ENCODE peak calls at places on chromosomes 16 and 17, in eight cellular contexts. K is HL-60; T is lung; G is astrocyte of the cerebellum; U is T-helper 2 cell; W is neuronal stem cell; M is activated naive CD4-positive, alpha-beta T cell treated with Interleukin-2 at 50 U/mL for 16 hours; S is SK-N-MC. V is an unnamed sample.

GRCh38 chr17:69597898-69598692 is 183.6 kb downstream of the MAP2K6 start:
- DNase-seq in K (no peak), T (no peak), G (no peak), U (no peak), W (no peak), M (no peak), S (no peak), V (no peak)

GRCh38 chr16:54040975-54041374 is 245.6 kb downstream of the IRX3 start:
- DNase-seq in K (no peak), T (no peak), G (no peak), U (no peak), W (no peak), M (no peak), S (no peak), V (no peak)

GRCh38 chr17:57524790-57525543 is 220.1 kb downstream of the CCDC182 start:
- DNase-seq in K (no peak), T (no peak), G (no peak), U (no peak), W (no peak), M (no peak), S (no peak), V (no peak)

GRCh38 chr16:24883714-24884151 is 38.0 kb downstream of the SLC5A11 start:
- DNase-seq in K (no peak), T (no peak), G (no peak), U (no peak), W (no peak), M (no peak), S (no peak), V (no peak)

GRCh38 chr16:7268182-7268581 is 64.5 kb upstream of the RBFOX1 start:
- DNase-seq in K (no peak), T (no peak), G (no peak), U (no peak), W (peak), M (no peak), S (no peak), V (no peak)

GRCh38 chr17:31593806-31594205 is 202.3 kb downstream of the RAB11FIP4 start:
- DNase-seq in K (no peak), T (no peak), G (no peak), U (no peak), W (no peak), M (no peak), S (no peak), V (no peak)

GRCh38 chr17:74491645-74492044 is 25.2 kb downstream of the CD300A start:
- DNase-seq in K (peak), T (no peak), G (no peak), U (no peak), W (no peak), M (no peak), S (no peak), V (no peak)

GRCh38 chr17:35801583-35802224 is 6.3 kb upstream of the MMP28 start:
- DNase-seq in K (no peak), T (no peak), G (peak), U (no peak), W (no peak), M (no peak), S (no peak), V (peak)

GRCh38 chr16:11009027-11009755 is 64.8 kb downstream of the CLEC16A start:
- DNase-seq in K (no peak), T (no peak), G (no peak), U (no peak), W (no peak), M (no peak), S (no peak), V (no peak)

GRCh38 chr16:56362706-56363105 is 62.6 kb downstream of the AMFR start:
- DNase-seq in K (no peak), T (no peak), G (no peak), U (no peak), W (no peak), M (no peak), S (no peak), V (peak)

GRCh38 chr17:42849451-42850157 is 1.4 kb upstream of the AOC3 start:
- DNase-seq in K (no peak), T (no peak), G (no peak), U (no peak), W (no peak), M (no peak), S (no peak), V (no peak)

GRCh38 chr17:52105601-52106000 is 52.9 kb downstream of the CA10 start:
- DNase-seq in K (no peak), T (no peak), G (no peak), U (no peak), W (no peak), M (no peak), S (no peak), V (no peak)

GRCh38 chr16:54280751-54281150 is 5.8 kb downstream of the IRX3 start:
- DNase-seq in K (no peak), T (no peak), G (no peak), U (no peak), W (no peak), M (no peak), S (no peak), V (no peak)

GRCh38 chr16:88820335-88821025 is 8.8 kb upstream of the APRT start:
- DNase-seq in K (no peak), T (no peak), G (no peak), U (no peak), W (no peak), M (no peak), S (no peak), V (no peak)

GRCh38 chr16:55018881-55019280 is 88.2 kb downstream of the IRX5 start:
- DNase-seq in K (no peak), T (no peak), G (no peak), U (no peak), W (no peak), M (no peak), S (no peak), V (no peak)

GRCh38 chr16:85129846-85130706 is 17.8 kb upstream of the CIBAR2 start:
- DNase-seq in K (no peak), T (no peak), G (no peak), U (no peak), W (no peak), M (no peak), S (no peak), V (no peak)

GRCh38 chr16:14020141-14020540 is 51.0 kb upstream of the MRTFB start:
- DNase-seq in K (no peak), T (no peak), G (no peak), U (no peak), W (no peak), M (no peak), S (no peak), V (no peak)

GRCh38 chr17:29358421-29358820 is 31.7 kb upstream of the TAOK1 start:
- DNase-seq in K (no peak), T (no peak), G (no peak), U (no peak), W (no peak), M (no peak), S (no peak), V (no peak)

GRCh38 chr16:78211951-78212350 is 112.5 kb downstream of the WWOX start:
- DNase-seq in K (no peak), T (no peak), G (no peak), U (no peak), W (no peak), M (no peak), S (no peak), V (no peak)